ENCODE peak calls at places on chromosome 15, in seven cellular contexts. C, N, H, B, K, I and Q are unnamed samples.

GRCh38 chr15:61849446-61849845 is 210.8 kb downstream of the VPS13C start:
- DNase-seq in C (no peak), N (no peak), H (no peak), B (no peak), K (no peak), I (no peak), Q (no peak)

GRCh38 chr15:101433396-101433795 is 56.1 kb downstream of the PCSK6 start:
- DNase-seq in C (no peak), N (no peak), H (no peak), B (peak), K (no peak), I (no peak), Q (no peak)

GRCh38 chr15:78319588-78319987 is 20.2 kb upstream of the SKIC8 start:
- DNase-seq in C (no peak), N (no peak), H (no peak), B (no peak), K (no peak), I (no peak), Q (no peak)

GRCh38 chr15:58329781-58330467 is 101.9 kb upstream of the LIPC start:
- DNase-seq in C (no peak), N (peak), H (peak), B (no peak), K (no peak), I (peak), Q (no peak)

GRCh38 chr15:79643393-79643792 is 211.3 kb downstream of the MINAR1 start:
- DNase-seq in C (no peak), N (no peak), H (no peak), B (no peak), K (no peak), I (no peak), Q (no peak)

GRCh38 chr15:40006646-40007045 is 32.3 kb downstream of the SRP14 start:
- DNase-seq in C (peak), N (peak), H (no peak), B (no peak), K (peak), I (no peak), Q (no peak)

GRCh38 chr15:69570997-69571396 is 118.4 kb downstream of the RPLP1 start:
- DNase-seq in C (no peak), N (no peak), H (no peak), B (no peak), K (no peak), I (no peak), Q (no peak)

GRCh38 chr15:98164573-98164972 is 204.1 kb downstream of the ARRDC4 start:
- DNase-seq in C (no peak), N (no peak), H (no peak), B (no peak), K (no peak), I (no peak), Q (no peak)

GRCh38 chr15:35545316-35545824 is 595 bp downstream of the DPH6 start:
- DNase-seq in C (no peak), N (peak), H (peak), B (peak), K (peak), I (no peak), Q (peak)
- TF ChIP-seq CTCF in C (peak), N (no peak), H (peak), B (no peak), K (no peak), I (no peak), Q (no peak)

DNA sequence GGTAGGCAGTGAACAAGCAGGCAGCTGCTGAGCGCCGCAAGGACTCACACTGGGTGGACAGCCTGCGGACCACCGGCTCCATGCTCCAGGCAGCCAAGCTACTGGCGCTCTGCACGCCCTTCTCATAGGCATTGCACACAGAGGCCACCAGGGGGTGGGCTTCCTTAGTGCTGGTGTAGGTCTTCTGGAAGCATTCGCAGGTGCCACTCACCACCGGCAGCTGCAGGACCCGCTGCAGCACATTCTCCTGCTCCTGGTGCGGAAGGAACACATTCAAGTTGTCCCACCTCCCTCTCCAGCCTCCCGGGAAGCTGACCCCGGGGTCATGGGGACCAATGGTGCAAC is 6.0 kb downstream of the PLIN1 start:
- DNase-seq in C (no peak), N (peak), H (no peak), B (peak), K (no peak), I (peak), Q (peak)
- TF ChIP-seq CTCF in C (peak), N (peak), H (no peak), B (peak), K (peak), I (peak), Q (peak)

GRCh38 chr15:52163321-52164190 is 27.6 kb downstream of the GNB5 start:
- DNase-seq in C (no peak), N (no peak), H (no peak), B (peak), K (no peak), I (no peak), Q (no peak)
- TF ChIP-seq CTCF in C (no peak), N (peak), H (no peak), B (peak), K (peak), I (peak), Q (no peak)

GRCh38 chr15:43210807-43211206 is 10.0 kb downstream of the EPB42 start:
- DNase-seq in C (no peak), N (no peak), H (no peak), B (no peak), K (no peak), I (no peak), Q (no peak)

GRCh38 chr15:43210172-43210745 is 10.6 kb downstream of the EPB42 start:
- DNase-seq in C (no peak), N (no peak), H (no peak), B (no peak), K (no peak), I (no peak), Q (no peak)

GRCh38 chr15:43211336-43211735 is 9.5 kb downstream of the EPB42 start:
- DNase-seq in C (no peak), N (no peak), H (no peak), B (no peak), K (no peak), I (no peak), Q (no peak)

GRCh38 chr15:43208052-43209002 is 12.5 kb downstream of the EPB42 start:
- DNase-seq in C (no peak), N (no peak), H (no peak), B (no peak), K (no peak), I (no peak), Q (no peak)

GRCh38 chr15:43209059-43209824 is 11.6 kb downstream of the EPB42 start:
- DNase-seq in C (no peak), N (peak), H (no peak), B (peak), K (no peak), I (no peak), Q (no peak)
- TF ChIP-seq CTCF in C (peak), N (no peak), H (no peak), B (peak), K (no peak), I (peak), Q (peak)